ENCODE peak calls at places on chromosomes 11 and 22, in six cellular contexts. M, D, P, C, T and S are unnamed samples.

GRCh38 chr11:122778148-122778547 is 60.2 kb upstream of the CRTAM start:
- DNase-seq in M (no peak), D (no peak), P (no peak), C (peak; percentile 51), T (peak; percentile 65), S (no peak)

GRCh38 chr22:33803883-33804282 is 116.4 kb downstream of the LARGE1 start:
- DNase-seq in M (no peak), D (no peak), P (no peak), C (no peak), T (peak; percentile 15), S (no peak)

GRCh38 chr22:19885841-19886592 is 31.3 kb upstream of the GNB1L start:
- DNase-seq in M (no peak), D (no peak), P (no peak), C (no peak), T (no peak), S (no peak)

GRCh38 chr22:47568700-47569099 is 806.2 kb downstream of the TBC1D22A start:
- DNase-seq in M (no peak), D (no peak), P (no peak), C (no peak), T (no peak), S (no peak)

GRCh38 chr11:70067591-70068341 is 10.4 kb upstream of the ANO1 start:
- DNase-seq in M (peak; percentile 45), D (no peak), P (no peak), C (no peak), T (no peak), S (peak; percentile 34)

GRCh38 chr11:4593739-4594138 is at the start of gene OR52I1:
- DNase-seq in M (no peak), D (no peak), P (no peak), C (no peak), T (no peak), S (no peak)

GRCh38 chr22:31192513-31192912 is 19.6 kb upstream of the LIMK2 start:
- DNase-seq in M (no peak), D (peak; percentile 62), P (no peak), C (no peak), T (peak; percentile 77), S (no peak)

GRCh38 chr22:31917227-31917921 is 27.0 kb upstream of the YWHAH start:
- DNase-seq in M (no peak), D (no peak), P (no peak), C (no peak), T (no peak), S (no peak)

GRCh38 chr11:125410091-125410490 is 86.0 kb downstream of the FEZ1 start:
- DNase-seq in M (peak; percentile 49), D (no peak), P (no peak), C (peak; percentile 84), T (no peak), S (peak; percentile 30)

GRCh38 chr11:134333312-134333711 is 1.5 kb downstream of the GLB1L2 start:
- DNase-seq in M (no peak), D (no peak), P (no peak), C (no peak), T (no peak), S (peak; percentile 21)

GRCh38 chr11:119723952-119724325 is 5.1 kb downstream of the NECTIN1 start:
- DNase-seq in M (no peak), D (no peak), P (no peak), C (no peak), T (no peak), S (no peak)

GRCh38 chr11:119726150-119726553 is 2.8 kb downstream of the NECTIN1 start:
- DNase-seq in M (no peak), D (no peak), P (no peak), C (no peak), T (no peak), S (no peak)

GRCh38 chr11:119723243-119723951 is 5.6 kb downstream of the NECTIN1 start:
- DNase-seq in M (no peak), D (no peak), P (no peak), C (no peak), T (no peak), S (no peak)

GRCh38 chr11:119726585-119727522 is 2.1 kb downstream of the NECTIN1 start:
- DNase-seq in M (no peak), D (no peak), P (no peak), C (no peak), T (no peak), S (no peak)

GRCh38 chr11:119724956-119725355 is 4.0 kb downstream of the NECTIN1 start:
- DNase-seq in M (no peak), D (no peak), P (no peak), C (no peak), T (no peak), S (no peak)
- H3K4me1 ChIP-seq in M (peaks cover 25% of the 10 kb centered on the region), D (peaks cover 8% of the 10 kb centered on the region), P (peaks cover 55% of the 10 kb centered on the region), C (peaks cover 28% of the 10 kb centered on the region), T (peaks cover 4% of the 10 kb centered on the region), S (peaks cover 17% of the 10 kb centered on the region)

DNA sequence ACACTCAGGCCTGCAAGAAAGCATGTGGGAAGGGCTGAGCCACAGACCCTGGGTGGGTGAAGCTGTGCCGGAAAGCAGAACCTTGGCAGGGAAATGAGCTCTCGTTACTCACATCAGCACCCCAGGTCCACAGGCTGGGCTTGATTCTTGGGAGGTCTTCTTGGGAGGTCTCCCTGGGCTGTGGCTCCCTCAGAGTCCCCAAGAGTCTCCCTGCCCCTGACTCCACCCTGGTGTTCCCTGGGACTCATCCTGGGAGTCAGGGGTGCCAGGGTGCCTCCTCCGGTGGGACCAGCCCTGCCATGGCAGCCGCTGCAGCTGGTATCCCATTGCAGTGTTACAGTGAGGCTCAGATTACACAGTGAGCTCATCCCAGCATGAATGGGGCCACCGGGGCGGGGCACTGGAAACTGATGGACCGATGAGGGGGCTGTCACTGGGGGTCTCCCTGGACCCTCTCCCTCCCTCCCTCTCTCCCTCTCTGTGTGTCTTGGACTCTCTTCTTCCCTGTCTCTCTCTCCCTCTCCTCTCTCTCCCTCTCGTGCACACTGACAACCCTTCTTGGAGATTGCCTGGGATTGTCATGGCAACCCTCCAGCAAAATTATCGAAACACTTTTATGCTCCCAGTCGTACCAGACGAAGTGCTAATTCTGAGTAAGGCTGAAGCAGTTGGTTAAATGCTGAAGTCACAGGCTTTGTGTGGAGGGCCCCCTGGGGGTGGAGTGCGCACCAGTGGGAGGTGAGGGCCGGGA is 8.7 kb upstream of the C11orf96 start:
- DNase-seq in M (no peak), D (peak; percentile 71), P (no peak), C (no peak), T (peak; percentile 48), S (no peak)
- TF ChIP-seq CTCF in M (no peak), D (peak; percentile 33), P (no peak), C (peak; percentile 9), T (peak; percentile 9), S (peak; percentile 32)

GRCh38 chr11:19635332-19635731 is 77.3 kb upstream of the NAV2 start:
- DNase-seq in M (no peak), D (no peak), P (no peak), C (no peak), T (no peak), S (no peak)
- H3K4me1 ChIP-seq in M (no peaks in the 10 kb centered on the region), D (no peaks in the 10 kb centered on the region), P (no peaks in the 10 kb centered on the region), C (no peaks in the 10 kb centered on the region), T (peaks cover 12% of the 10 kb centered on the region), S (no peaks in the 10 kb centered on the region)

DNA sequence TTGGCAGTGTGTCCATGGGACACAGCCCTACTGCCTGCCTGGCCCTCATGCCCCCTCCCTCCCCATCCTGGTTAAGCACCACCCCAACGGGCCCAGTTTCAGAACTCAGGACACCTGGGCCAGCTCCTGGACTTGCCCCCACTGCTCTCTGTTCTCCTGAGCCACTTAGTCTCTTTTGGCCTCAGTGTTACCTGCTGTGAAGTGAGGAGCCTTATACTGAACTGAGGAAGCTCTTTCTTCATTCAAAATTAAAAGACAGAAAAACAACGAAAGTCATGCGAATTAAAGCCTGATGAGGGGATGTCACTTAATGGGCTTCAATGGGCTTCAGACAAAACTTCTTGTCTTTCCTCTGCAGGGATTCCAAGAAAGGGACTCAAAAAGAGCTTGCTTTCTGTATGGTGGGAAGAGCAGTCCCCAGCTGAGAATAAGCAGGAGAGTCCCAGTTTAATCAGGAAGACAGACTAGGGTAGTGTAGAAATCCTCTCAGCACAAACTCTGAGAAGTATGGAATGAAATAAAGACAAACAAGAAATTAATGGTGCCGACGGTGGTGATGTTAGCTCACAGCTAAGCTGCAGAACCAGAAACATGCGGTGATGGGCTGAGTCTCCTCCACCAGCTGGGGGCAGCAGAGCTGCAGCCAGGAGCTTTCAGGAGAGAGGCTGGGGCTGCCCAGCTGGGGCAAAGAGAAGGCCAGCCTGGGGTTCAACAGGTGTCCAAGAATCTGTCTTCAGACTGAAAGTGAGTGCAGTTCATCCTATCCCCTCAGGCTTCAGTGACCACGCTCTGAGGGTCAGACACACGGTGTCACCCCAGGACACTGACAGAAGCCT is 101.0 kb downstream of the GGTLC2 start:
- DNase-seq in M (peak; percentile 67), D (no peak), P (no peak), C (no peak), T (peak; percentile 19), S (peak; percentile 45)
- TF ChIP-seq CTCF in M (peak; percentile 60), D (peak; percentile 81), P (peak; percentile 57), C (peak; percentile 67), T (peak; percentile 54), S (peak; percentile 85)

DNA sequence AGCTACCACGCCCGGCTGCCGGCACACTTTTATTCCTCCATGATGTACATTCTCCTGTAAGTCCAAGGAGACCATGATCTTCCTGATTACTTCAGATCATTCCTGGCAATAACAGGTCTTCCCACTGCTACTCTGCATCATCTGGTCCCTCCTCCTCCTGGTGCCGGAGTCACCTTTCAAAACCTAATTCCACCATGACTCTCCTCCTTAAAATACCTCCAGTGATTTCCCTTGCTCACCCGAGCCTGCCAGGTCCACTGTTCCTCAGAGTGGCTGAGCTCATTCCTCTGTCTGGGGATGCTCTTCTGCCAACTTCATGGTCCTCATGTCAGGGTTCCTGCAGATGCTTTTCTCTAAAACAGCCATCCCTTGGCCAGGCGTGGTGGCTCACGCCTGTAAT is 3.9 kb upstream of the LTBP3 start:
- DNase-seq in M (no peak), D (no peak), P (no peak), C (no peak), T (no peak), S (no peak)
- H3K4me1 ChIP-seq in M (peaks cover 31% of the 10 kb centered on the region), D (peaks cover 27% of the 10 kb centered on the region), P (peaks cover 29% of the 10 kb centered on the region), C (peaks cover 15% of the 10 kb centered on the region), T (peaks cover 26% of the 10 kb centered on the region), S (peaks cover 30% of the 10 kb centered on the region)

GRCh38 chr22:42721045-42721434 is 370 bp upstream of the A4GALT start:
- DNase-seq in M (no peak), D (no peak), P (no peak), C (no peak), T (no peak), S (no peak)

GRCh38 chr22:42719133-42719532 is 1.5 kb downstream of the A4GALT start:
- DNase-seq in M (no peak), D (no peak), P (no peak), C (peak; percentile 49), T (no peak), S (no peak)

GRCh38 chr22:42719656-42720262 is 911 bp downstream of the A4GALT start:
- DNase-seq in M (no peak), D (no peak), P (no peak), C (no peak), T (no peak), S (no peak)

GRCh38 chr22:42717197-42717967 is 3.3 kb downstream of the A4GALT start:
- DNase-seq in M (no peak), D (no peak), P (peak; percentile 36), C (peak; percentile 46), T (no peak), S (peak; percentile 19)

GRCh38 chr22:42720263-42721044 is at the start of gene A4GALT:
- DNase-seq in M (peak; percentile 31), D (no peak), P (no peak), C (no peak), T (no peak), S (peak; percentile 52)
- TF ChIP-seq CTCF in M (no peak), D (no peak), P (no peak), C (no peak), T (no peak), S (no peak)